ENCODE peak calls at places on chromosome 3, in six cellular contexts. Z is upper lobe of right lung, Q is NT2/D1, B is CD14-positive monocyte, M is HT1080, L is GM06990. O is an unnamed sample.

GRCh38 chr3:39208463-39209055 is 16.2 kb upstream of the XIRP1 start:
- DNase-seq in Z (no peak), Q (no peak), B (no peak), M (peak), L (no peak), O (no peak)

GRCh38 chr3:197555281-197556261 is at the start of gene BDH1:
- DNase-seq in Z (peak), Q (no peak), B (no peak), M (peak), L (peak), O (peak)

GRCh38 chr3:45932112-45932511 is 11.2 kb upstream of the CXCR6 start:
- DNase-seq in Z (peak), Q (no peak), B (peak), M (no peak), L (no peak), O (no peak)

GRCh38 chr3:150741497-150742140 is 21.4 kb downstream of the SIAH2 start:
- DNase-seq in Z (no peak), Q (no peak), B (no peak), M (no peak), L (no peak), O (no peak)

GRCh38 chr3:94011208-94011842 is 17.1 kb downstream of the STX19 start:
- DNase-seq in Z (no peak), Q (no peak), B (no peak), M (no peak), L (no peak), O (no peak)

GRCh38 chr3:123027292-123028232 is at the start of gene SEMA5B:
- DNase-seq in Z (peak), Q (peak), B (no peak), M (no peak), L (peak), O (peak)

GRCh38 chr3:124780767-124781485 is 50.7 kb downstream of the UMPS start:
- DNase-seq in Z (peak), Q (peak), B (no peak), M (no peak), L (no peak), O (no peak)

GRCh38 chr3:58049143-58049785 is 41.0 kb downstream of the FLNB start:
- DNase-seq in Z (no peak), Q (peak), B (no peak), M (peak), L (no peak), O (no peak)

GRCh38 chr3:187714404-187714979 is 12.1 kb upstream of the RTP2 start:
- DNase-seq in Z (no peak), Q (peak), B (peak), M (peak), L (peak), O (peak)

GRCh38 chr3:141331370-141332318 is 36.7 kb upstream of the ZBTB38 start:
- DNase-seq in Z (no peak), Q (no peak), B (no peak), M (peak), L (no peak), O (no peak)

GRCh38 chr3:35659808-35660207 is 20.5 kb downstream of the ARPP21 start:
- DNase-seq in Z (no peak), Q (no peak), B (no peak), M (peak), L (no peak), O (no peak)

GRCh38 chr3:172103724-172104123 is 64.3 kb downstream of the FNDC3B start:
- DNase-seq in Z (no peak), Q (no peak), B (no peak), M (no peak), L (no peak), O (no peak)

O was measured in central memory CD8-positive, alpha-beta T cell.